ENCODE peak calls at places on chromosomes 3 and 15, in ten cellular contexts. One of them, this sample, is unnamed.

GRCh38 chr3:13616359-13616758 is 67.4 kb downstream of the FBLN2 start:
- DNase-seq in T-helper 1 cell: no peak
- DNase-seq in activated CD4-positive, alpha-beta T cell treated with anti-CD3 and anti-CD28 coated beads, Interleukin-2, amount 10 ng/mL, durations not matched to agents 7 days and 5 days: no peak
- DNase-seq in H54: no peak
- DNase-seq in NCI-H524: no peak
- DNase-seq in skeletal muscle cell: no peak
- DNase-seq in cardiac fibroblast: no peak
- DNase-seq in pons: no peak
- DNase-seq in GM18507: no peak
- DNase-seq in HTR-8/SVneo: no peak
- DNase-seq in this sample: no peak

GRCh38 chr3:16512435-16513140 is 911 bp downstream of the RFTN1 start:
- DNase-seq in T-helper 1 cell: peak
- DNase-seq in activated CD4-positive, alpha-beta T cell treated with anti-CD3 and anti-CD28 coated beads, Interleukin-2, amount 10 ng/mL, durations not matched to agents 7 days and 5 days: peak
- DNase-seq in H54: peak
- DNase-seq in NCI-H524: no peak
- DNase-seq in skeletal muscle cell: no peak
- DNase-seq in cardiac fibroblast: peak
- DNase-seq in pons: no peak
- DNase-seq in GM18507: no peak
- DNase-seq in HTR-8/SVneo: peak
- DNase-seq in this sample: peak

GRCh38 chr3:87218560-87218959 is 8.5 kb upstream of the CHMP2B start:
- DNase-seq in T-helper 1 cell: no peak
- DNase-seq in activated CD4-positive, alpha-beta T cell treated with anti-CD3 and anti-CD28 coated beads, Interleukin-2, amount 10 ng/mL, durations not matched to agents 7 days and 5 days: no peak
- DNase-seq in H54: no peak
- DNase-seq in NCI-H524: no peak
- DNase-seq in skeletal muscle cell: no peak
- DNase-seq in cardiac fibroblast: no peak
- DNase-seq in pons: no peak
- DNase-seq in GM18507: no peak
- DNase-seq in HTR-8/SVneo: no peak
- DNase-seq in this sample: no peak

GRCh38 chr3:52237659-52238172 is 1.2 kb downstream of the TWF2 start:
- DNase-seq in T-helper 1 cell: no peak
- DNase-seq in activated CD4-positive, alpha-beta T cell treated with anti-CD3 and anti-CD28 coated beads, Interleukin-2, amount 10 ng/mL, durations not matched to agents 7 days and 5 days: no peak
- DNase-seq in H54: peak
- DNase-seq in NCI-H524: no peak
- DNase-seq in skeletal muscle cell: peak
- DNase-seq in cardiac fibroblast: peak
- DNase-seq in pons: peak
- DNase-seq in GM18507: no peak
- DNase-seq in HTR-8/SVneo: peak
- DNase-seq in this sample: no peak

GRCh38 chr3:125403789-125404188 is 28.7 kb upstream of the ZNF148 start:
- DNase-seq in T-helper 1 cell: no peak
- DNase-seq in activated CD4-positive, alpha-beta T cell treated with anti-CD3 and anti-CD28 coated beads, Interleukin-2, amount 10 ng/mL, durations not matched to agents 7 days and 5 days: no peak
- DNase-seq in H54: peak
- DNase-seq in NCI-H524: no peak
- DNase-seq in skeletal muscle cell: no peak
- DNase-seq in cardiac fibroblast: peak
- DNase-seq in pons: peak
- DNase-seq in GM18507: no peak
- DNase-seq in HTR-8/SVneo: peak
- DNase-seq in this sample: no peak

GRCh38 chr3:26712211-26713026 is 89.8 kb downstream of the LRRC3B start:
- DNase-seq in T-helper 1 cell: no peak
- DNase-seq in activated CD4-positive, alpha-beta T cell treated with anti-CD3 and anti-CD28 coated beads, Interleukin-2, amount 10 ng/mL, durations not matched to agents 7 days and 5 days: peak
- DNase-seq in H54: no peak
- DNase-seq in NCI-H524: peak
- DNase-seq in skeletal muscle cell: no peak
- DNase-seq in cardiac fibroblast: peak
- DNase-seq in pons: peak
- DNase-seq in GM18507: peak
- DNase-seq in HTR-8/SVneo: peak
- DNase-seq in this sample: no peak

GRCh38 chr3:187987919-187988318 is 166.0 kb upstream of the LPP start:
- DNase-seq in T-helper 1 cell: peak
- DNase-seq in activated CD4-positive, alpha-beta T cell treated with anti-CD3 and anti-CD28 coated beads, Interleukin-2, amount 10 ng/mL, durations not matched to agents 7 days and 5 days: peak
- DNase-seq in H54: no peak
- DNase-seq in NCI-H524: no peak
- DNase-seq in skeletal muscle cell: no peak
- DNase-seq in cardiac fibroblast: no peak
- DNase-seq in pons: no peak
- DNase-seq in GM18507: no peak
- DNase-seq in HTR-8/SVneo: no peak
- DNase-seq in this sample: no peak

GRCh38 chr3:58497074-58497473 is 5.2 kb downstream of the KCTD6 start:
- DNase-seq in T-helper 1 cell: no peak
- DNase-seq in activated CD4-positive, alpha-beta T cell treated with anti-CD3 and anti-CD28 coated beads, Interleukin-2, amount 10 ng/mL, durations not matched to agents 7 days and 5 days: no peak
- DNase-seq in H54: no peak
- DNase-seq in NCI-H524: peak
- DNase-seq in skeletal muscle cell: no peak
- DNase-seq in cardiac fibroblast: no peak
- DNase-seq in pons: peak
- DNase-seq in GM18507: no peak
- DNase-seq in HTR-8/SVneo: no peak
- DNase-seq in this sample: no peak

GRCh38 chr15:100713163-100713867 is 110.9 kb downstream of the ASB7 start:
- DNase-seq in T-helper 1 cell: no peak
- DNase-seq in activated CD4-positive, alpha-beta T cell treated with anti-CD3 and anti-CD28 coated beads, Interleukin-2, amount 10 ng/mL, durations not matched to agents 7 days and 5 days: no peak
- DNase-seq in H54: peak
- DNase-seq in NCI-H524: no peak
- DNase-seq in skeletal muscle cell: no peak
- DNase-seq in cardiac fibroblast: peak
- DNase-seq in pons: no peak
- DNase-seq in GM18507: no peak
- DNase-seq in HTR-8/SVneo: peak
- DNase-seq in this sample: no peak

GRCh38 chr3:25038907-25039306 is 389.2 kb upstream of the RARB start:
- DNase-seq in T-helper 1 cell: no peak
- DNase-seq in activated CD4-positive, alpha-beta T cell treated with anti-CD3 and anti-CD28 coated beads, Interleukin-2, amount 10 ng/mL, durations not matched to agents 7 days and 5 days: no peak
- DNase-seq in H54: no peak
- DNase-seq in NCI-H524: no peak
- DNase-seq in skeletal muscle cell: no peak
- DNase-seq in cardiac fibroblast: no peak
- DNase-seq in pons: no peak
- DNase-seq in GM18507: no peak
- DNase-seq in HTR-8/SVneo: no peak
- DNase-seq in this sample: no peak

GRCh38 chr3:126316515-126316939 is 40.7 kb downstream of the KLF15 start:
- DNase-seq in T-helper 1 cell: no peak
- DNase-seq in activated CD4-positive, alpha-beta T cell treated with anti-CD3 and anti-CD28 coated beads, Interleukin-2, amount 10 ng/mL, durations not matched to agents 7 days and 5 days: no peak
- DNase-seq in H54: no peak
- DNase-seq in NCI-H524: no peak
- DNase-seq in skeletal muscle cell: no peak
- DNase-seq in cardiac fibroblast: no peak
- DNase-seq in pons: no peak
- DNase-seq in GM18507: no peak
- DNase-seq in HTR-8/SVneo: no peak
- DNase-seq in this sample: no peak

GRCh38 chr15:34616613-34617012 is 33.2 kb upstream of the GOLGA8B start:
- DNase-seq in T-helper 1 cell: no peak
- DNase-seq in activated CD4-positive, alpha-beta T cell treated with anti-CD3 and anti-CD28 coated beads, Interleukin-2, amount 10 ng/mL, durations not matched to agents 7 days and 5 days: no peak
- DNase-seq in H54: peak
- DNase-seq in NCI-H524: peak
- DNase-seq in skeletal muscle cell: peak
- DNase-seq in cardiac fibroblast: peak
- DNase-seq in pons: peak
- DNase-seq in GM18507: no peak
- DNase-seq in HTR-8/SVneo: peak
- DNase-seq in this sample: no peak

GRCh38 chr3:113183748-113184661 is 27.4 kb upstream of the BOC start:
- DNase-seq in T-helper 1 cell: no peak
- DNase-seq in activated CD4-positive, alpha-beta T cell treated with anti-CD3 and anti-CD28 coated beads, Interleukin-2, amount 10 ng/mL, durations not matched to agents 7 days and 5 days: no peak
- DNase-seq in H54: no peak
- DNase-seq in NCI-H524: no peak
- DNase-seq in skeletal muscle cell: no peak
- DNase-seq in cardiac fibroblast: peak
- DNase-seq in pons: no peak
- DNase-seq in GM18507: no peak
- DNase-seq in HTR-8/SVneo: no peak
- DNase-seq in this sample: no peak

GRCh38 chr15:68696532-68697363 is 118.0 kb downstream of the CORO2B start:
- DNase-seq in T-helper 1 cell: no peak
- DNase-seq in activated CD4-positive, alpha-beta T cell treated with anti-CD3 and anti-CD28 coated beads, Interleukin-2, amount 10 ng/mL, durations not matched to agents 7 days and 5 days: no peak
- DNase-seq in H54: no peak
- DNase-seq in NCI-H524: no peak
- DNase-seq in skeletal muscle cell: no peak
- DNase-seq in cardiac fibroblast: no peak
- DNase-seq in pons: no peak
- DNase-seq in GM18507: no peak
- DNase-seq in HTR-8/SVneo: no peak
- DNase-seq in this sample: no peak

GRCh38 chr15:63338170-63338569 is 43.5 kb downstream of the CA12 start:
- DNase-seq in T-helper 1 cell: no peak
- DNase-seq in activated CD4-positive, alpha-beta T cell treated with anti-CD3 and anti-CD28 coated beads, Interleukin-2, amount 10 ng/mL, durations not matched to agents 7 days and 5 days: no peak
- DNase-seq in H54: no peak
- DNase-seq in NCI-H524: peak
- DNase-seq in skeletal muscle cell: peak
- DNase-seq in cardiac fibroblast: peak
- DNase-seq in pons: no peak
- DNase-seq in GM18507: no peak
- DNase-seq in HTR-8/SVneo: no peak
- DNase-seq in this sample: no peak

GRCh38 chr3:19946832-19947548 is at the start of gene RAB5A:
- DNase-seq in T-helper 1 cell: peak
- DNase-seq in activated CD4-positive, alpha-beta T cell treated with anti-CD3 and anti-CD28 coated beads, Interleukin-2, amount 10 ng/mL, durations not matched to agents 7 days and 5 days: peak
- DNase-seq in H54: peak
- DNase-seq in NCI-H524: peak
- DNase-seq in skeletal muscle cell: peak
- DNase-seq in cardiac fibroblast: peak
- DNase-seq in pons: peak
- DNase-seq in GM18507: peak
- DNase-seq in HTR-8/SVneo: peak
- DNase-seq in this sample: peak

GRCh38 chr15:82047493-82048446 is 2.0 kb upstream of the MEX3B start:
- DNase-seq in T-helper 1 cell: no peak
- DNase-seq in activated CD4-positive, alpha-beta T cell treated with anti-CD3 and anti-CD28 coated beads, Interleukin-2, amount 10 ng/mL, durations not matched to agents 7 days and 5 days: peak
- DNase-seq in H54: no peak
- DNase-seq in NCI-H524: no peak
- DNase-seq in skeletal muscle cell: no peak
- DNase-seq in cardiac fibroblast: peak
- DNase-seq in pons: peak
- DNase-seq in GM18507: no peak
- DNase-seq in HTR-8/SVneo: no peak
- DNase-seq in this sample: no peak

GRCh38 chr3:196969001-196969659 is 497 bp upstream of the PIGZ start:
- DNase-seq in T-helper 1 cell: no peak
- DNase-seq in activated CD4-positive, alpha-beta T cell treated with anti-CD3 and anti-CD28 coated beads, Interleukin-2, amount 10 ng/mL, durations not matched to agents 7 days and 5 days: peak
- DNase-seq in H54: peak
- DNase-seq in NCI-H524: peak
- DNase-seq in skeletal muscle cell: no peak
- DNase-seq in cardiac fibroblast: peak
- DNase-seq in pons: no peak
- DNase-seq in GM18507: no peak
- DNase-seq in HTR-8/SVneo: peak
- DNase-seq in this sample: no peak

GRCh38 chr3:171704002-171704401 is 106.3 kb downstream of the PLD1 start:
- DNase-seq in T-helper 1 cell: no peak
- DNase-seq in activated CD4-positive, alpha-beta T cell treated with anti-CD3 and anti-CD28 coated beads, Interleukin-2, amount 10 ng/mL, durations not matched to agents 7 days and 5 days: peak
- DNase-seq in H54: peak
- DNase-seq in NCI-H524: peak
- DNase-seq in skeletal muscle cell: no peak
- DNase-seq in cardiac fibroblast: peak
- DNase-seq in pons: peak
- DNase-seq in GM18507: no peak
- DNase-seq in HTR-8/SVneo: peak
- DNase-seq in this sample: peak

GRCh38 chr3:130758624-130759023 is 12.0 kb upstream of the PIK3R4 start:
- DNase-seq in T-helper 1 cell: no peak
- DNase-seq in activated CD4-positive, alpha-beta T cell treated with anti-CD3 and anti-CD28 coated beads, Interleukin-2, amount 10 ng/mL, durations not matched to agents 7 days and 5 days: no peak
- DNase-seq in H54: no peak
- DNase-seq in NCI-H524: no peak
- DNase-seq in skeletal muscle cell: no peak
- DNase-seq in cardiac fibroblast: no peak
- DNase-seq in pons: no peak
- DNase-seq in GM18507: no peak
- DNase-seq in HTR-8/SVneo: no peak
- DNase-seq in this sample: no peak

GRCh38 chr3:36944012-36944640 is 728 bp downstream of the TRANK1 start:
- DNase-seq in T-helper 1 cell: no peak
- DNase-seq in activated CD4-positive, alpha-beta T cell treated with anti-CD3 and anti-CD28 coated beads, Interleukin-2, amount 10 ng/mL, durations not matched to agents 7 days and 5 days: peak
- DNase-seq in H54: no peak
- DNase-seq in NCI-H524: peak
- DNase-seq in skeletal muscle cell: no peak
- DNase-seq in cardiac fibroblast: peak
- DNase-seq in pons: no peak
- DNase-seq in GM18507: no peak
- DNase-seq in HTR-8/SVneo: no peak
- DNase-seq in this sample: peak

GRCh38 chr3:122188758-122189157 is 5.3 kb downstream of the CASR start:
- DNase-seq in T-helper 1 cell: no peak
- DNase-seq in activated CD4-positive, alpha-beta T cell treated with anti-CD3 and anti-CD28 coated beads, Interleukin-2, amount 10 ng/mL, durations not matched to agents 7 days and 5 days: no peak
- DNase-seq in H54: no peak
- DNase-seq in NCI-H524: no peak
- DNase-seq in skeletal muscle cell: no peak
- DNase-seq in cardiac fibroblast: no peak
- DNase-seq in pons: no peak
- DNase-seq in GM18507: no peak
- DNase-seq in HTR-8/SVneo: no peak
- DNase-seq in this sample: no peak

GRCh38 chr15:60899967-60900356 is 329.1 kb downstream of the RORA start:
- DNase-seq in T-helper 1 cell: no peak
- DNase-seq in activated CD4-positive, alpha-beta T cell treated with anti-CD3 and anti-CD28 coated beads, Interleukin-2, amount 10 ng/mL, durations not matched to agents 7 days and 5 days: no peak
- DNase-seq in H54: no peak
- DNase-seq in NCI-H524: no peak
- DNase-seq in skeletal muscle cell: no peak
- DNase-seq in cardiac fibroblast: no peak
- DNase-seq in pons: no peak
- DNase-seq in GM18507: no peak
- DNase-seq in HTR-8/SVneo: no peak
- DNase-seq in this sample: no peak

GRCh38 chr3:189340680-189341460 is 169.1 kb downstream of the TPRG1 start:
- DNase-seq in T-helper 1 cell: no peak
- DNase-seq in activated CD4-positive, alpha-beta T cell treated with anti-CD3 and anti-CD28 coated beads, Interleukin-2, amount 10 ng/mL, durations not matched to agents 7 days and 5 days: no peak
- DNase-seq in H54: no peak
- DNase-seq in NCI-H524: peak
- DNase-seq in skeletal muscle cell: no peak
- DNase-seq in cardiac fibroblast: no peak
- DNase-seq in pons: no peak
- DNase-seq in GM18507: no peak
- DNase-seq in HTR-8/SVneo: no peak
- DNase-seq in this sample: no peak

GRCh38 chr15:80199366-80199765 is 46.6 kb downstream of the FAH start:
- DNase-seq in T-helper 1 cell: no peak
- DNase-seq in activated CD4-positive, alpha-beta T cell treated with anti-CD3 and anti-CD28 coated beads, Interleukin-2, amount 10 ng/mL, durations not matched to agents 7 days and 5 days: no peak
- DNase-seq in H54: no peak
- DNase-seq in NCI-H524: no peak
- DNase-seq in skeletal muscle cell: no peak
- DNase-seq in cardiac fibroblast: no peak
- DNase-seq in pons: no peak
- DNase-seq in GM18507: no peak
- DNase-seq in HTR-8/SVneo: no peak
- DNase-seq in this sample: no peak

GRCh38 chr3:181695661-181696491 is 15.8 kb upstream of the SOX2 start:
- DNase-seq in T-helper 1 cell: no peak
- DNase-seq in activated CD4-positive, alpha-beta T cell treated with anti-CD3 and anti-CD28 coated beads, Interleukin-2, amount 10 ng/mL, durations not matched to agents 7 days and 5 days: no peak
- DNase-seq in H54: no peak
- DNase-seq in NCI-H524: peak
- DNase-seq in skeletal muscle cell: no peak
- DNase-seq in cardiac fibroblast: no peak
- DNase-seq in pons: peak
- DNase-seq in GM18507: no peak
- DNase-seq in HTR-8/SVneo: no peak
- DNase-seq in this sample: no peak

GRCh38 chr3:197381371-197381770 is 83.0 kb upstream of the DLG1 start:
- DNase-seq in T-helper 1 cell: no peak
- DNase-seq in activated CD4-positive, alpha-beta T cell treated with anti-CD3 and anti-CD28 coated beads, Interleukin-2, amount 10 ng/mL, durations not matched to agents 7 days and 5 days: no peak
- DNase-seq in H54: no peak
- DNase-seq in NCI-H524: no peak
- DNase-seq in skeletal muscle cell: no peak
- DNase-seq in cardiac fibroblast: no peak
- DNase-seq in pons: no peak
- DNase-seq in GM18507: no peak
- DNase-seq in HTR-8/SVneo: no peak
- DNase-seq in this sample: no peak

This sample was measured in naive thymus-derived CD8-positive, alpha-beta T cell.